ENCODE peak calls at places on chromosomes 7 and 10, in nine cellular contexts. One of them, this sample, is unnamed.

GRCh38 chr10:116833986-116834760 is 15.1 kb upstream of the ENO4 start:
- DNase-seq in T-cell: no peak
- DNase-seq in stimulated activated CD4-positive, alpha-beta T cell treated with anti-CD3 and anti-CD28 coated beads, Interleukin-1b, Interleukin-23, amount 100 ng/mL, for 4 hours: no peak
- DNase-seq in astrocyte of the spinal cord: no peak
- DNase-seq in cardiac fibroblast: no peak
- DNase-seq in fibroblast of the conjunctiva: no peak
- DNase-seq in EL: no peak
- DNase-seq in anterior cingulate cortex: no peak
- DNase-seq in A549: no peak
- DNase-seq in this sample: no peak

GRCh38 chr7:57308631-57309408 is 141.2 kb upstream of the ZNF716 start:
- DNase-seq in T-cell: no peak
- DNase-seq in stimulated activated CD4-positive, alpha-beta T cell treated with anti-CD3 and anti-CD28 coated beads, Interleukin-1b, Interleukin-23, amount 100 ng/mL, for 4 hours: no peak
- DNase-seq in astrocyte of the spinal cord: no peak
- DNase-seq in cardiac fibroblast: no peak
- DNase-seq in fibroblast of the conjunctiva: no peak
- DNase-seq in EL: no peak
- DNase-seq in anterior cingulate cortex: no peak
- DNase-seq in A549: no peak
- DNase-seq in this sample: no peak

GRCh38 chr7:94444808-94445207 is 50.1 kb downstream of the COL1A2 start:
- DNase-seq in T-cell: no peak
- DNase-seq in stimulated activated CD4-positive, alpha-beta T cell treated with anti-CD3 and anti-CD28 coated beads, Interleukin-1b, Interleukin-23, amount 100 ng/mL, for 4 hours: no peak
- DNase-seq in astrocyte of the spinal cord: no peak
- DNase-seq in cardiac fibroblast: no peak
- DNase-seq in fibroblast of the conjunctiva: no peak
- DNase-seq in EL: no peak
- DNase-seq in anterior cingulate cortex: no peak
- DNase-seq in A549: no peak
- DNase-seq in this sample: no peak

GRCh38 chr7:148838905-148839304 is 45.2 kb downstream of the EZH2 start:
- DNase-seq in T-cell: peak
- DNase-seq in stimulated activated CD4-positive, alpha-beta T cell treated with anti-CD3 and anti-CD28 coated beads, Interleukin-1b, Interleukin-23, amount 100 ng/mL, for 4 hours: no peak
- DNase-seq in astrocyte of the spinal cord: no peak
- DNase-seq in cardiac fibroblast: no peak
- DNase-seq in fibroblast of the conjunctiva: no peak
- DNase-seq in EL: no peak
- DNase-seq in anterior cingulate cortex: no peak
- DNase-seq in A549: no peak
- DNase-seq in this sample: peak

GRCh38 chr10:5999440-6000165 is 22.3 kb upstream of the IL15RA start:
- DNase-seq in T-cell: no peak
- DNase-seq in stimulated activated CD4-positive, alpha-beta T cell treated with anti-CD3 and anti-CD28 coated beads, Interleukin-1b, Interleukin-23, amount 100 ng/mL, for 4 hours: no peak
- DNase-seq in astrocyte of the spinal cord: no peak
- DNase-seq in cardiac fibroblast: no peak
- DNase-seq in fibroblast of the conjunctiva: no peak
- DNase-seq in EL: no peak
- DNase-seq in anterior cingulate cortex: no peak
- DNase-seq in A549: no peak
- DNase-seq in this sample: no peak

GRCh38 chr7:38746438-38746837 is 115.3 kb upstream of the AMPH start:
- DNase-seq in T-cell: no peak
- DNase-seq in stimulated activated CD4-positive, alpha-beta T cell treated with anti-CD3 and anti-CD28 coated beads, Interleukin-1b, Interleukin-23, amount 100 ng/mL, for 4 hours: no peak
- DNase-seq in astrocyte of the spinal cord: no peak
- DNase-seq in cardiac fibroblast: no peak
- DNase-seq in fibroblast of the conjunctiva: no peak
- DNase-seq in EL: no peak
- DNase-seq in anterior cingulate cortex: no peak
- DNase-seq in A549: no peak
- DNase-seq in this sample: no peak

GRCh38 chr7:121697731-121698396 is 175.1 kb upstream of the PTPRZ1 start:
- DNase-seq in T-cell: no peak
- DNase-seq in stimulated activated CD4-positive, alpha-beta T cell treated with anti-CD3 and anti-CD28 coated beads, Interleukin-1b, Interleukin-23, amount 100 ng/mL, for 4 hours: no peak
- DNase-seq in astrocyte of the spinal cord: no peak
- DNase-seq in cardiac fibroblast: no peak
- DNase-seq in fibroblast of the conjunctiva: no peak
- DNase-seq in EL: no peak
- DNase-seq in anterior cingulate cortex: no peak
- DNase-seq in A549: no peak
- DNase-seq in this sample: no peak

GRCh38 chr10:58356756-58357155 is 21.9 kb downstream of the UBE2D1 start:
- DNase-seq in T-cell: no peak
- DNase-seq in stimulated activated CD4-positive, alpha-beta T cell treated with anti-CD3 and anti-CD28 coated beads, Interleukin-1b, Interleukin-23, amount 100 ng/mL, for 4 hours: no peak
- DNase-seq in astrocyte of the spinal cord: no peak
- DNase-seq in cardiac fibroblast: no peak
- DNase-seq in fibroblast of the conjunctiva: no peak
- DNase-seq in EL: no peak
- DNase-seq in anterior cingulate cortex: no peak
- DNase-seq in A549: no peak
- DNase-seq in this sample: no peak

GRCh38 chr7:52079726-52080125 is 763.1 kb upstream of the COBL start:
- DNase-seq in T-cell: no peak
- DNase-seq in stimulated activated CD4-positive, alpha-beta T cell treated with anti-CD3 and anti-CD28 coated beads, Interleukin-1b, Interleukin-23, amount 100 ng/mL, for 4 hours: no peak
- DNase-seq in astrocyte of the spinal cord: no peak
- DNase-seq in cardiac fibroblast: no peak
- DNase-seq in fibroblast of the conjunctiva: no peak
- DNase-seq in EL: no peak
- DNase-seq in anterior cingulate cortex: no peak
- DNase-seq in A549: no peak
- DNase-seq in this sample: no peak

GRCh38 chr7:11489280-11489679 is 342.7 kb downstream of the THSD7A start:
- DNase-seq in T-cell: no peak
- DNase-seq in stimulated activated CD4-positive, alpha-beta T cell treated with anti-CD3 and anti-CD28 coated beads, Interleukin-1b, Interleukin-23, amount 100 ng/mL, for 4 hours: no peak
- DNase-seq in astrocyte of the spinal cord: no peak
- DNase-seq in cardiac fibroblast: no peak
- DNase-seq in fibroblast of the conjunctiva: no peak
- DNase-seq in EL: no peak
- DNase-seq in anterior cingulate cortex: no peak
- DNase-seq in A549: no peak
- DNase-seq in this sample: no peak

GRCh38 chr10:122140477-122140902 is 130.6 kb upstream of the BTBD16 start:
- DNase-seq in T-cell: no peak
- DNase-seq in stimulated activated CD4-positive, alpha-beta T cell treated with anti-CD3 and anti-CD28 coated beads, Interleukin-1b, Interleukin-23, amount 100 ng/mL, for 4 hours: no peak
- DNase-seq in astrocyte of the spinal cord: peak
- DNase-seq in cardiac fibroblast: peak
- DNase-seq in fibroblast of the conjunctiva: no peak
- DNase-seq in EL: peak
- DNase-seq in anterior cingulate cortex: no peak
- DNase-seq in A549: peak
- DNase-seq in this sample: no peak

GRCh38 chr10:84805149-84805548 is 476.8 kb downstream of the CCSER2 start:
- DNase-seq in T-cell: no peak
- DNase-seq in stimulated activated CD4-positive, alpha-beta T cell treated with anti-CD3 and anti-CD28 coated beads, Interleukin-1b, Interleukin-23, amount 100 ng/mL, for 4 hours: no peak
- DNase-seq in astrocyte of the spinal cord: no peak
- DNase-seq in cardiac fibroblast: no peak
- DNase-seq in fibroblast of the conjunctiva: no peak
- DNase-seq in EL: no peak
- DNase-seq in anterior cingulate cortex: no peak
- DNase-seq in A549: no peak
- DNase-seq in this sample: no peak

GRCh38 chr10:28674782-28675181 is 2.5 kb upstream of the BAMBI start:
- DNase-seq in T-cell: no peak
- DNase-seq in stimulated activated CD4-positive, alpha-beta T cell treated with anti-CD3 and anti-CD28 coated beads, Interleukin-1b, Interleukin-23, amount 100 ng/mL, for 4 hours: no peak
- DNase-seq in astrocyte of the spinal cord: no peak
- DNase-seq in cardiac fibroblast: no peak
- DNase-seq in fibroblast of the conjunctiva: no peak
- DNase-seq in EL: no peak
- DNase-seq in anterior cingulate cortex: no peak
- DNase-seq in A549: no peak
- DNase-seq in this sample: no peak

GRCh38 chr10:77301305-77301730 is 336.3 kb downstream of the KCNMA1 start:
- DNase-seq in T-cell: no peak
- DNase-seq in stimulated activated CD4-positive, alpha-beta T cell treated with anti-CD3 and anti-CD28 coated beads, Interleukin-1b, Interleukin-23, amount 100 ng/mL, for 4 hours: no peak
- DNase-seq in astrocyte of the spinal cord: peak
- DNase-seq in cardiac fibroblast: peak
- DNase-seq in fibroblast of the conjunctiva: no peak
- DNase-seq in EL: peak
- DNase-seq in anterior cingulate cortex: no peak
- DNase-seq in A549: peak
- DNase-seq in this sample: no peak

GRCh38 chr10:22604314-22605091 is 109.9 kb downstream of the PIP4K2A start:
- DNase-seq in T-cell: no peak
- DNase-seq in stimulated activated CD4-positive, alpha-beta T cell treated with anti-CD3 and anti-CD28 coated beads, Interleukin-1b, Interleukin-23, amount 100 ng/mL, for 4 hours: no peak
- DNase-seq in astrocyte of the spinal cord: no peak
- DNase-seq in cardiac fibroblast: no peak
- DNase-seq in fibroblast of the conjunctiva: no peak
- DNase-seq in EL: no peak
- DNase-seq in anterior cingulate cortex: no peak
- DNase-seq in A549: no peak
- DNase-seq in this sample: no peak

GRCh38 chr10:71395621-71396020 is 1.1 kb upstream of the CDH23 start:
- DNase-seq in T-cell: no peak
- DNase-seq in stimulated activated CD4-positive, alpha-beta T cell treated with anti-CD3 and anti-CD28 coated beads, Interleukin-1b, Interleukin-23, amount 100 ng/mL, for 4 hours: no peak
- DNase-seq in astrocyte of the spinal cord: no peak
- DNase-seq in cardiac fibroblast: no peak
- DNase-seq in fibroblast of the conjunctiva: no peak
- DNase-seq in EL: no peak
- DNase-seq in anterior cingulate cortex: no peak
- DNase-seq in A549: peak
- DNase-seq in this sample: no peak

GRCh38 chr10:123666318-123667291 is at the start of gene GPR26:
- DNase-seq in T-cell: no peak
- DNase-seq in stimulated activated CD4-positive, alpha-beta T cell treated with anti-CD3 and anti-CD28 coated beads, Interleukin-1b, Interleukin-23, amount 100 ng/mL, for 4 hours: no peak
- DNase-seq in astrocyte of the spinal cord: no peak
- DNase-seq in cardiac fibroblast: no peak
- DNase-seq in fibroblast of the conjunctiva: no peak
- DNase-seq in EL: no peak
- DNase-seq in anterior cingulate cortex: no peak
- DNase-seq in A549: no peak
- DNase-seq in this sample: no peak

GRCh38 chr10:131961777-131962450 is 19.8 kb downstream of the BNIP3 start:
- DNase-seq in T-cell: no peak
- DNase-seq in stimulated activated CD4-positive, alpha-beta T cell treated with anti-CD3 and anti-CD28 coated beads, Interleukin-1b, Interleukin-23, amount 100 ng/mL, for 4 hours: no peak
- DNase-seq in astrocyte of the spinal cord: no peak
- DNase-seq in cardiac fibroblast: no peak
- DNase-seq in fibroblast of the conjunctiva: no peak
- DNase-seq in EL: peak
- DNase-seq in anterior cingulate cortex: no peak
- DNase-seq in A549: no peak
- DNase-seq in this sample: no peak

GRCh38 chr10:70931168-70931805 is 42.9 kb upstream of the PCBD1 start:
- DNase-seq in T-cell: no peak
- DNase-seq in stimulated activated CD4-positive, alpha-beta T cell treated with anti-CD3 and anti-CD28 coated beads, Interleukin-1b, Interleukin-23, amount 100 ng/mL, for 4 hours: no peak
- DNase-seq in astrocyte of the spinal cord: peak
- DNase-seq in cardiac fibroblast: peak
- DNase-seq in fibroblast of the conjunctiva: no peak
- DNase-seq in EL: peak
- DNase-seq in anterior cingulate cortex: no peak
- DNase-seq in A549: no peak
- DNase-seq in this sample: no peak

GRCh38 chr10:48547061-48547895 is 57.6 kb downstream of the ARHGAP22 start:
- DNase-seq in T-cell: no peak
- DNase-seq in stimulated activated CD4-positive, alpha-beta T cell treated with anti-CD3 and anti-CD28 coated beads, Interleukin-1b, Interleukin-23, amount 100 ng/mL, for 4 hours: no peak
- DNase-seq in astrocyte of the spinal cord: no peak
- DNase-seq in cardiac fibroblast: no peak
- DNase-seq in fibroblast of the conjunctiva: no peak
- DNase-seq in EL: no peak
- DNase-seq in anterior cingulate cortex: no peak
- DNase-seq in A549: no peak
- DNase-seq in this sample: no peak

GRCh38 chr7:105198223-105198622 is 184.2 kb downstream of the KMT2E start:
- DNase-seq in T-cell: no peak
- DNase-seq in stimulated activated CD4-positive, alpha-beta T cell treated with anti-CD3 and anti-CD28 coated beads, Interleukin-1b, Interleukin-23, amount 100 ng/mL, for 4 hours: no peak
- DNase-seq in astrocyte of the spinal cord: peak
- DNase-seq in cardiac fibroblast: peak
- DNase-seq in fibroblast of the conjunctiva: peak
- DNase-seq in EL: peak
- DNase-seq in anterior cingulate cortex: no peak
- DNase-seq in A549: no peak
- DNase-seq in this sample: no peak

GRCh38 chr7:50312589-50313162 is 8.2 kb downstream of the IKZF1 start:
- DNase-seq in T-cell: no peak
- DNase-seq in stimulated activated CD4-positive, alpha-beta T cell treated with anti-CD3 and anti-CD28 coated beads, Interleukin-1b, Interleukin-23, amount 100 ng/mL, for 4 hours: no peak
- DNase-seq in astrocyte of the spinal cord: no peak
- DNase-seq in cardiac fibroblast: no peak
- DNase-seq in fibroblast of the conjunctiva: no peak
- DNase-seq in EL: no peak
- DNase-seq in anterior cingulate cortex: no peak
- DNase-seq in A549: no peak
- DNase-seq in this sample: no peak

GRCh38 chr7:157854066-157854891 is 517.5 kb downstream of the DNAJB6 start:
- DNase-seq in T-cell: no peak
- DNase-seq in stimulated activated CD4-positive, alpha-beta T cell treated with anti-CD3 and anti-CD28 coated beads, Interleukin-1b, Interleukin-23, amount 100 ng/mL, for 4 hours: no peak
- DNase-seq in astrocyte of the spinal cord: no peak
- DNase-seq in cardiac fibroblast: no peak
- DNase-seq in fibroblast of the conjunctiva: no peak
- DNase-seq in EL: no peak
- DNase-seq in anterior cingulate cortex: no peak
- DNase-seq in A549: no peak
- DNase-seq in this sample: no peak

GRCh38 chr7:105808703-105809590 is 67.5 kb downstream of the ATXN7L1 start:
- DNase-seq in T-cell: peak
- DNase-seq in stimulated activated CD4-positive, alpha-beta T cell treated with anti-CD3 and anti-CD28 coated beads, Interleukin-1b, Interleukin-23, amount 100 ng/mL, for 4 hours: peak
- DNase-seq in astrocyte of the spinal cord: peak
- DNase-seq in cardiac fibroblast: peak
- DNase-seq in fibroblast of the conjunctiva: no peak
- DNase-seq in EL: peak
- DNase-seq in anterior cingulate cortex: no peak
- DNase-seq in A549: no peak
- DNase-seq in this sample: peak

GRCh38 chr10:78354101-78354500 is 320.4 kb downstream of the RPS24 start:
- DNase-seq in T-cell: no peak
- DNase-seq in stimulated activated CD4-positive, alpha-beta T cell treated with anti-CD3 and anti-CD28 coated beads, Interleukin-1b, Interleukin-23, amount 100 ng/mL, for 4 hours: no peak
- DNase-seq in astrocyte of the spinal cord: no peak
- DNase-seq in cardiac fibroblast: no peak
- DNase-seq in fibroblast of the conjunctiva: no peak
- DNase-seq in EL: no peak
- DNase-seq in anterior cingulate cortex: no peak
- DNase-seq in A549: no peak
- DNase-seq in this sample: no peak

GRCh38 chr7:96253441-96253840 is 68.5 kb downstream of the SLC25A13 start:
- DNase-seq in T-cell: no peak
- DNase-seq in stimulated activated CD4-positive, alpha-beta T cell treated with anti-CD3 and anti-CD28 coated beads, Interleukin-1b, Interleukin-23, amount 100 ng/mL, for 4 hours: no peak
- DNase-seq in astrocyte of the spinal cord: no peak
- DNase-seq in cardiac fibroblast: no peak
- DNase-seq in fibroblast of the conjunctiva: no peak
- DNase-seq in EL: no peak
- DNase-seq in anterior cingulate cortex: no peak
- DNase-seq in A549: no peak
- DNase-seq in this sample: no peak

GRCh38 chr10:11469575-11470391 is 141.7 kb downstream of the USP6NL start:
- DNase-seq in T-cell: no peak
- DNase-seq in stimulated activated CD4-positive, alpha-beta T cell treated with anti-CD3 and anti-CD28 coated beads, Interleukin-1b, Interleukin-23, amount 100 ng/mL, for 4 hours: no peak
- DNase-seq in astrocyte of the spinal cord: no peak
- DNase-seq in cardiac fibroblast: no peak
- DNase-seq in fibroblast of the conjunctiva: no peak
- DNase-seq in EL: no peak
- DNase-seq in anterior cingulate cortex: no peak
- DNase-seq in A549: no peak
- DNase-seq in this sample: no peak

GRCh38 chr7:78165454-78165853 is 366.9 kb downstream of the PHTF2 start:
- DNase-seq in T-cell: no peak
- DNase-seq in stimulated activated CD4-positive, alpha-beta T cell treated with anti-CD3 and anti-CD28 coated beads, Interleukin-1b, Interleukin-23, amount 100 ng/mL, for 4 hours: no peak
- DNase-seq in astrocyte of the spinal cord: no peak
- DNase-seq in cardiac fibroblast: no peak
- DNase-seq in fibroblast of the conjunctiva: no peak
- DNase-seq in EL: no peak
- DNase-seq in anterior cingulate cortex: no peak
- DNase-seq in A549: no peak
- DNase-seq in this sample: no peak

GRCh38 chr10:119245272-119245671 is 37.9 kb downstream of the GRK5 start:
- DNase-seq in T-cell: no peak
- DNase-seq in stimulated activated CD4-positive, alpha-beta T cell treated with anti-CD3 and anti-CD28 coated beads, Interleukin-1b, Interleukin-23, amount 100 ng/mL, for 4 hours: no peak
- DNase-seq in astrocyte of the spinal cord: no peak
- DNase-seq in cardiac fibroblast: no peak
- DNase-seq in fibroblast of the conjunctiva: no peak
- DNase-seq in EL: no peak
- DNase-seq in anterior cingulate cortex: no peak
- DNase-seq in A549: no peak
- DNase-seq in this sample: no peak

GRCh38 chr7:74217455-74218342 is 7.9 kb downstream of the LAT2 start:
- DNase-seq in T-cell: no peak
- DNase-seq in stimulated activated CD4-positive, alpha-beta T cell treated with anti-CD3 and anti-CD28 coated beads, Interleukin-1b, Interleukin-23, amount 100 ng/mL, for 4 hours: no peak
- DNase-seq in astrocyte of the spinal cord: no peak
- DNase-seq in cardiac fibroblast: peak
- DNase-seq in fibroblast of the conjunctiva: no peak
- DNase-seq in EL: no peak
- DNase-seq in anterior cingulate cortex: no peak
- DNase-seq in A549: no peak
- DNase-seq in this sample: peak